ENCODE peak calls at places on chromosomes 1 and 21, in four cellular contexts. P is HepG2, T is K562, Z is GM12878. H is an unnamed sample.
A peak's percentile ranks its signal among the peaks of the same experiment; 100 is the strongest.

GRCh38 chr1:10910490-10911273 is 101.8 kb upstream of the TARDBP start:
- DNase-seq in T (no peak), P (peak; percentile 16), Z (no peak), H (no peak)

GRCh38 chr1:10779201-10779600 is 17.2 kb downstream of the CASZ1 start:
- DNase-seq in P (no peak), T (no peak), Z (no peak), H (peak; percentile 87)

GRCh38 chr1:38244218-38244617 is 197.6 kb upstream of the POU3F1 start:
- DNase-seq in Z (no peak), P (no peak), T (no peak), H (no peak)

GRCh38 chr1:94282143-94282711 is 44.8 kb upstream of the ARHGAP29 start:
- DNase-seq in Z (no peak), T (no peak), P (peak; percentile 43), H (no peak)

GRCh38 chr1:156430305-156430704 is 61.3 kb downstream of the RHBG start:
- DNase-seq in Z (no peak), T (peak; percentile 41), P (no peak), H (no peak)

GRCh38 chr1:229924639-229925038 is 142.4 kb upstream of the GALNT2 start:
- DNase-seq in P (no peak), T (no peak), Z (no peak), H (no peak)

GRCh38 chr1:31306278-31306677 is 9.4 kb downstream of the ZCCHC17 start:
- DNase-seq in Z (no peak), T (no peak), P (no peak), H (peak; percentile 10)

GRCh38 chr1:67590329-67590728 is 94.7 kb upstream of the GADD45A start:
- DNase-seq in T (no peak), Z (no peak), P (no peak), H (no peak)

GRCh38 chr1:85611856-85612255 is 31.3 kb downstream of the CCN1 start:
- DNase-seq in Z (no peak), T (no peak), P (peak; percentile 70), H (peak; percentile 72)

GRCh38 chr21:42330380-42331336 is 15.4 kb upstream of the TFF3 start:
- DNase-seq in Z (no peak), P (no peak), T (no peak), H (no peak)

GRCh38 chr1:53455592-53455991 is 3.6 kb upstream of the DMRTB1 start:
- DNase-seq in P (no peak), Z (no peak), T (no peak), H (no peak)

GRCh38 chr1:179241716-179242115 is 12.2 kb upstream of the ABL2 start:
- DNase-seq in T (no peak), Z (no peak), P (no peak), H (no peak)

GRCh38 chr1:221525749-221526148 is 216.1 kb downstream of the DUSP10 start:
- DNase-seq in Z (no peak), T (no peak), P (no peak), H (no peak)

GRCh38 chr1:40817791-40818263 is 34.2 kb downstream of the KCNQ4 start:
- DNase-seq in Z (no peak), T (no peak), P (no peak), H (no peak)

GRCh38 chr1:87435484-87435883 is 106.8 kb downstream of the LMO4 start:
- DNase-seq in Z (peak; percentile 36), P (no peak), T (peak; percentile 69), H (peak; percentile 8)

GRCh38 chr1:111370871-111371270 is 56.7 kb downstream of the OVGP1 start:
- DNase-seq in Z (no peak), T (no peak), P (no peak), H (no peak)

GRCh38 chr1:42334240-42335049 is 590 bp downstream of the FOXJ3 start:
- DNase-seq in P (peak; percentile 65), T (no peak), Z (no peak), H (peak; percentile 53)

GRCh38 chr1:50333595-50333974 is 89.7 kb downstream of the DMRTA2 start:
- DNase-seq in T (peak; percentile 92), Z (no peak), P (no peak), H (peak; percentile 34)

GRCh38 chr1:207817778-207818751 is 66.2 kb downstream of the CD46 start:
- DNase-seq in Z (no peak), T (peak; percentile 83), P (no peak), H (no peak)

GRCh38 chr1:155166006-155166372 is 7.1 kb downstream of the KRTCAP2 start:
- DNase-seq in P (no peak), Z (no peak), T (no peak), H (no peak)
- H3K27ac ChIP-seq in P (no peak overlapping the region), Z (no peak overlapping the region), T (no peak overlapping the region), H (no peak overlapping the region)

GRCh38 chr1:88799433-88799832 is 91.9 kb downstream of the GTF2B start:
- DNase-seq in Z (no peak), T (no peak), P (no peak), H (no peak)

GRCh38 chr1:88801575-88802208 is 89.7 kb downstream of the GTF2B start:
- DNase-seq in Z (peak; percentile 12), P (no peak), T (no peak), H (peak; percentile 13)

GRCh38 chr1:88802404-88802803 is 89.0 kb downstream of the GTF2B start:
- DNase-seq in Z (no peak), T (no peak), P (no peak), H (no peak)

GRCh38 chr1:88802950-88803349 is 88.4 kb downstream of the GTF2B start:
- DNase-seq in P (no peak), T (no peak), Z (no peak), H (no peak)

DNA sequence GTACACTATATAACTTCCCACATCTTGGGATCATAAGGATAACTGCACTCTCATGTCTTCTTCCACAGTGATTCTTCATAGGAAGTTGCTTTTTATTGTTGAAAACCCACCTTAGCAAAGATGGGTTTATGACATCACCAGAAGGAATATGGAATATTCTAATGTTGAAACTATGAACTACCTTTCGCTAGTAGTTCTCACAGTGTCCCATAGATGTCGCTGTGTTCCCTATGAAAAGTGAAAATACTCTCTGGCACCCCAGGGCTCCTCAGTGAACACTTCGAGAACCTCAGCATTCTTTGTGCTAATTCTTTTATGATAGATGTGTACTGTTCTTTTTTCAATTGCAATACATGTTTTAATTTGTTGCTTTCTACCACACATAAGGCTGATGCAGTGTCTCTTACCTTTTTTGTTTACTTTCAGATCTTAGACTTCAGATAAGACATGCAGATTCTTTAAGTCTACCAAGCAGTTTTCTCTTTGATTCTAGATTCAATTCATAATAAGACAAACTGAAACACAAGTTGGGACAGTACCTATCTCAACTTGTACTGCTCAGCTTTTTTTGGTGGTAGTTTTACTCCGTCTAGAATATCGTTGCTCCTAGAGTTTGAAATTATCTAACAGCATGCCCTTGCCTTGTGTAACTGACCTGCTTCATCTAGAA is 90.8 kb downstream of the GTF2B start:
- DNase-seq in Z (no peak), P (peak; percentile 33), T (peak; percentile 53), H (peak; percentile 41)
- TF ChIP-seq CHD4 in Z (no peak), P (no peak), T (no peak), H (no peak)

DNA sequence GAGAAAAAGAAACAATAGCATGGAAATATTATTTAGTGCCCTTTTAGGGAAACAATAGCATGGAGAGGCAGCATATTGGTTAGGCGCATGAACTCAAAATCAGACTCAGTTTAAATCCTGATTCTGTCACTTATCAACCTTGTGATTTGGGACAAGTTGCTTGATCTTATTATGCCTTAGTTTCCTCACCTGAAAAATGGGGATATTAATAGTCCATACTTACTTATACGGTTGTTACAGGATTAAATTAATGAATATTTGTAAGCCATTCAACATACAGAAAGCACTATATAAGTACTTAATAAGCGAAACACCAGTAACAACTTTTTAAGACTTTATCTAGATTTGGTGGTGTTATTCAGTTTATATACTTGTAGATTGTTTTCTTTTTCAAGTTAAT is 1.2 kb downstream of the TSEN15 start:
- DNase-seq in Z (no peak), T (no peak), P (no peak), H (no peak)
- H3K27ac ChIP-seq in Z (no peak overlapping the region), T (peak overlapping the region; percentile 98), P (no peak overlapping the region), H (peak overlapping the region; percentile 91)

DNA sequence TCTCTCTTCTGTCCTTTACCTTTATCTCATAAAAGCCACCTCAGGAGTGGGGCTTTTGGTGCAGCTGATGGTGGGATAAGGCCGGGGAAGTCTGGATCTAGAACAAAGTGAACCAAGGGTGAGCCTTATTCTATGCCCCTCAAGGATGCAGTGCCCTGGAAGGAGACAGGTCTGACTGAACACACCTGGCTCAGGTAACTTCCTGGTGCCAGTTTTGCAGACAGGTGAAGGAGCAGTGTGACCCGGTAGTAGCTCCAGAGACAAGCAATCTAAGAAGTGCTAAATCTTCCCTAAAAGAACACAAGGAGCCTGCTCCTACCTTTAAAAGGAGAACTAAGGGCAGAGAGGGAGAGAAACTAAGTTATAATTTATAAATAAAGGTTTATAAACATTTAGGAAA is 2.9 kb downstream of the KCNJ15 start:
- DNase-seq in Z (no peak), T (no peak), P (no peak), H (no peak)
- TF ChIP-seq CHD4 in Z (no peak), T (no peak), P (no peak), H (no peak)

H was measured in A549.